ENCODE peak calls at places on chromosomes 7 and 10, in four cellular contexts. P, G, N and R are unnamed samples.

GRCh38 chr7:24227603-24228359 is 56.2 kb upstream of the NPY start:
- DNase-seq in P (peak), G (no peak), N (no peak), R (peak)

GRCh38 chr10:25059990-25060389 is 43.6 kb downstream of the THNSL1 start:
- DNase-seq in N (no peak), G (no peak), P (no peak), R (no peak)

GRCh38 chr10:59793924-59794323 is 40.7 kb upstream of the MRLN start:
- DNase-seq in N (no peak), P (no peak), G (no peak), R (no peak)

GRCh38 chr10:113127285-113128283 is 177.5 kb downstream of the TCF7L2 start:
- DNase-seq in P (no peak), G (no peak), N (no peak), R (no peak)

GRCh38 chr10:11227103-11227502 is 209.4 kb downstream of the CELF2 start:
- DNase-seq in G (no peak), N (peak), P (no peak), R (peak)

GRCh38 chr10:68560916-68561691 is 967 bp downstream of the TET1 start:
- DNase-seq in P (no peak), G (peak), N (no peak), R (no peak)

GRCh38 chr7:40332516-40332915 is 197.7 kb downstream of the SUGCT start:
- DNase-seq in N (no peak), G (no peak), P (no peak), R (no peak)

GRCh38 chr7:5670173-5670933 is 111.1 kb downstream of the RNF216 start:
- DNase-seq in N (no peak), G (no peak), P (peak), R (no peak)

GRCh38 chr7:94251-94801 is 98.0 kb upstream of the FAM20C start:
- DNase-seq in N (no peak), P (no peak), G (no peak), R (no peak)